ENCODE peak calls at places on chromosomes 4 and X, in nine cellular contexts. One of them, this sample, is unnamed.

GRCh38 chrX:111348363-111348927 is 63.5 kb downstream of the DCX start:
- DNase-seq in kidney epithelial cell: no peak
- DNase-seq in epithelial cell of esophagus: no peak
- DNase-seq in tibial nerve: peak; percentile 11
- DNase-seq in stomach: no peak
- DNase-seq in prostate gland: no peak
- DNase-seq in NB4: no peak
- DNase-seq in AG10803: no peak
- DNase-seq in cardiac muscle cell: no peak
- DNase-seq in this sample: no peak

GRCh38 chrX:18119856-18120255 is 100.8 kb downstream of the BEND2 start:
- DNase-seq in kidney epithelial cell: no peak
- DNase-seq in epithelial cell of esophagus: no peak
- DNase-seq in tibial nerve: no peak
- DNase-seq in stomach: no peak
- DNase-seq in prostate gland: no peak
- DNase-seq in NB4: no peak
- DNase-seq in AG10803: no peak
- DNase-seq in cardiac muscle cell: no peak
- DNase-seq in this sample: no peak

GRCh38 chr4:85153221-85153620 is 186.7 kb upstream of the WDFY3 start:
- DNase-seq in kidney epithelial cell: no peak
- DNase-seq in epithelial cell of esophagus: peak; percentile 36
- DNase-seq in tibial nerve: no peak
- DNase-seq in stomach: no peak
- DNase-seq in prostate gland: no peak
- DNase-seq in NB4: no peak
- DNase-seq in AG10803: no peak
- DNase-seq in cardiac muscle cell: peak; percentile 35
- DNase-seq in this sample: peak; percentile 17

GRCh38 chr4:145066063-145066501 is 31.9 kb downstream of the ANAPC10 start:
- DNase-seq in kidney epithelial cell: no peak
- DNase-seq in epithelial cell of esophagus: no peak
- DNase-seq in tibial nerve: no peak
- DNase-seq in stomach: no peak
- DNase-seq in prostate gland: no peak
- DNase-seq in NB4: peak; percentile 12
- DNase-seq in AG10803: no peak
- DNase-seq in cardiac muscle cell: no peak
- DNase-seq in this sample: no peak

GRCh38 chr4:165461176-165461835 is 82.5 kb downstream of the CPE start:
- DNase-seq in kidney epithelial cell: no peak
- DNase-seq in epithelial cell of esophagus: peak; percentile 48
- DNase-seq in tibial nerve: no peak
- DNase-seq in stomach: no peak
- DNase-seq in prostate gland: no peak
- DNase-seq in NB4: no peak
- DNase-seq in AG10803: peak; percentile 95
- DNase-seq in cardiac muscle cell: peak; percentile 89
- DNase-seq in this sample: no peak

GRCh38 chr4:182969651-182970279 is 52.6 kb upstream of the DCTD start:
- DNase-seq in kidney epithelial cell: no peak
- DNase-seq in epithelial cell of esophagus: peak; percentile 18
- DNase-seq in tibial nerve: no peak
- DNase-seq in stomach: no peak
- DNase-seq in prostate gland: no peak
- DNase-seq in NB4: peak; percentile 90
- DNase-seq in AG10803: no peak
- DNase-seq in cardiac muscle cell: no peak
- DNase-seq in this sample: no peak

GRCh38 chr4:186693159-186693815 is 30.4 kb downstream of the FAT1 start:
- DNase-seq in kidney epithelial cell: no peak
- DNase-seq in epithelial cell of esophagus: peak; percentile 93
- DNase-seq in tibial nerve: peak; percentile 79
- DNase-seq in stomach: peak; percentile 76
- DNase-seq in prostate gland: no peak
- DNase-seq in NB4: no peak
- DNase-seq in AG10803: peak; percentile 94
- DNase-seq in cardiac muscle cell: peak; percentile 86
- DNase-seq in this sample: peak; percentile 52

GRCh38 chrX:48676893-48677270 is 6.7 kb upstream of the WAS start:
- DNase-seq in kidney epithelial cell: no peak
- DNase-seq in epithelial cell of esophagus: peak; percentile 4
- DNase-seq in tibial nerve: no peak
- DNase-seq in stomach: no peak
- DNase-seq in prostate gland: no peak
- DNase-seq in NB4: no peak
- DNase-seq in AG10803: no peak
- DNase-seq in cardiac muscle cell: no peak
- DNase-seq in this sample: no peak

DNA sequence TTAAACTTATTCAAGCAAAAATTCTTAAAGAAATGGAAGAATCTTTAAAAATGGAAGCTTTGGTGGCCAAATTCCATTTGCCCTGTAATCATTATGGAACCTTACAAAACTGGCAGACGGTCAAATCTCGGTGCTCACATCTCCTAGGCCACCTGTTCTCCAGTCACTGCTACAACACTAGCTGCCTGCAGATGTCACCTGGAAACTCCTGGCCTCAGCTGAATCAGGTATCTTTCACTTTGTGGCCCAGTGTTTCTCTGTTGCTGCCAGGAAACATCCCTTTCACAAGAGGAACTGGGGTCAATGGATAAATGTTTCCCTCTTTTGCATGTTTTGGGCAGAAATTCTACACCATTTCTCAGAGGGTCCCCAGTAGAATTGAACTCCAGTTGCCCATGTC is 4.2 kb upstream of the CXCL3 start:
- DNase-seq in kidney epithelial cell: no peak
- DNase-seq in epithelial cell of esophagus: no peak
- DNase-seq in tibial nerve: no peak
- DNase-seq in stomach: peak; percentile 34
- DNase-seq in prostate gland: no peak
- DNase-seq in NB4: no peak
- DNase-seq in AG10803: no peak
- DNase-seq in cardiac muscle cell: no peak
- DNase-seq in this sample: no peak
- TF ChIP-seq CTCF in kidney epithelial cell: no peak
- TF ChIP-seq CTCF in epithelial cell of esophagus: peak; percentile 32
- TF ChIP-seq CTCF in tibial nerve: no peak
- TF ChIP-seq CTCF in stomach: no peak
- TF ChIP-seq CTCF in prostate gland: no peak
- TF ChIP-seq CTCF in NB4: no peak
- TF ChIP-seq CTCF in AG10803: no peak
- TF ChIP-seq CTCF in cardiac muscle cell: no peak
- TF ChIP-seq CTCF in this sample: no peak

DNA sequence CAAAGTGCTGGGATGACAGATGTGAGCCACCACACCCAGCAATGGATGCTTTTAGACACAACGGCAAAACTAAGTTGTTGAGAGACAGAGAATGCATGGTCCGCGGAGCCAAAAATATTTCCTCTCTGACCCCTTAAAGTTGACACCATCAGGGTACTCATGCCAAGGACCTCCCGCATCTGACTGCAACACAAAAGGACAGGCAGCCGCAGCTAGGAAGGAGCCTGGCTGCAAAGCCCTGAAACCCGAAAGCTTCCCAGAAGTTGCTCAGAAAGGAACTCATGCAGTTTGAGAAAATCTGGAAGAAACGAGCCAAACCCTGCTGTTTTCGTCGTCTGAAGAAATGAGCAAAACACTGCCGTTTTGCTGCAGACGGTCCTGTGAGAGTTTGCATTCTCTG is 16.5 kb downstream of the DHRSX start:
- DNase-seq in kidney epithelial cell: no peak
- DNase-seq in epithelial cell of esophagus: no peak
- DNase-seq in tibial nerve: no peak
- DNase-seq in stomach: no peak
- DNase-seq in prostate gland: no peak
- DNase-seq in NB4: no peak
- DNase-seq in AG10803: peak; percentile 31
- DNase-seq in cardiac muscle cell: peak; percentile 51
- DNase-seq in this sample: no peak
- H3K4me3 ChIP-seq in kidney epithelial cell: no peak overlapping the region
- H3K4me3 ChIP-seq in epithelial cell of esophagus: no peak overlapping the region
- H3K4me3 ChIP-seq in tibial nerve: peak overlapping the region; percentile 35
- H3K4me3 ChIP-seq in stomach: no peak overlapping the region
- H3K4me3 ChIP-seq in prostate gland: no peak overlapping the region
- H3K4me3 ChIP-seq in NB4: no peak overlapping the region
- H3K4me3 ChIP-seq in AG10803: peak overlapping the region; percentile 51
- H3K4me3 ChIP-seq in cardiac muscle cell: no peak overlapping the region
- H3K4me3 ChIP-seq in this sample: no peak overlapping the region

GRCh38 chrX:131762802-131763234 is 218.9 kb downstream of the OR13H1 start:
- DNase-seq in kidney epithelial cell: no peak
- DNase-seq in epithelial cell of esophagus: no peak
- DNase-seq in tibial nerve: no peak
- DNase-seq in stomach: peak; percentile 48
- DNase-seq in prostate gland: no peak
- DNase-seq in NB4: no peak
- DNase-seq in AG10803: peak; percentile 5
- DNase-seq in cardiac muscle cell: no peak
- DNase-seq in this sample: no peak
- TF ChIP-seq CTCF in kidney epithelial cell: peak; percentile 19
- TF ChIP-seq CTCF in epithelial cell of esophagus: no peak
- TF ChIP-seq CTCF in tibial nerve: no peak
- TF ChIP-seq CTCF in stomach: peak; percentile 50
- TF ChIP-seq CTCF in prostate gland: no peak
- TF ChIP-seq CTCF in NB4: no peak
- TF ChIP-seq CTCF in AG10803: no peak
- TF ChIP-seq CTCF in cardiac muscle cell: no peak
- TF ChIP-seq CTCF in this sample: no peak

GRCh38 chrX:14508025-14508690 is 21.2 kb upstream of the GLRA2 start:
- DNase-seq in kidney epithelial cell: no peak
- DNase-seq in epithelial cell of esophagus: peak; percentile 54
- DNase-seq in tibial nerve: no peak
- DNase-seq in stomach: no peak
- DNase-seq in prostate gland: no peak
- DNase-seq in NB4: no peak
- DNase-seq in AG10803: no peak
- DNase-seq in cardiac muscle cell: no peak
- DNase-seq in this sample: no peak
- H3K4me3 ChIP-seq in kidney epithelial cell: no peak overlapping the region
- H3K4me3 ChIP-seq in epithelial cell of esophagus: no peak overlapping the region
- H3K4me3 ChIP-seq in tibial nerve: no peak overlapping the region
- H3K4me3 ChIP-seq in stomach: no peak overlapping the region
- H3K4me3 ChIP-seq in prostate gland: no peak overlapping the region
- H3K4me3 ChIP-seq in NB4: no peak overlapping the region
- H3K4me3 ChIP-seq in AG10803: no peak overlapping the region
- H3K4me3 ChIP-seq in cardiac muscle cell: no peak overlapping the region
- H3K4me3 ChIP-seq in this sample: no peak overlapping the region

GRCh38 chr4:59247032-59247431 is 1953.1 kb upstream of the ADGRL3 start:
- DNase-seq in kidney epithelial cell: no peak
- DNase-seq in epithelial cell of esophagus: peak; percentile 1
- DNase-seq in tibial nerve: no peak
- DNase-seq in stomach: no peak
- DNase-seq in prostate gland: no peak
- DNase-seq in NB4: peak; percentile 3
- DNase-seq in AG10803: no peak
- DNase-seq in cardiac muscle cell: no peak
- DNase-seq in this sample: no peak
- TF ChIP-seq CTCF in kidney epithelial cell: peak; percentile 38
- TF ChIP-seq CTCF in epithelial cell of esophagus: peak; percentile 24
- TF ChIP-seq CTCF in tibial nerve: no peak
- TF ChIP-seq CTCF in stomach: no peak
- TF ChIP-seq CTCF in prostate gland: no peak
- TF ChIP-seq CTCF in NB4: peak; percentile 24
- TF ChIP-seq CTCF in AG10803: no peak
- TF ChIP-seq CTCF in cardiac muscle cell: no peak
- TF ChIP-seq CTCF in this sample: no peak

DNA sequence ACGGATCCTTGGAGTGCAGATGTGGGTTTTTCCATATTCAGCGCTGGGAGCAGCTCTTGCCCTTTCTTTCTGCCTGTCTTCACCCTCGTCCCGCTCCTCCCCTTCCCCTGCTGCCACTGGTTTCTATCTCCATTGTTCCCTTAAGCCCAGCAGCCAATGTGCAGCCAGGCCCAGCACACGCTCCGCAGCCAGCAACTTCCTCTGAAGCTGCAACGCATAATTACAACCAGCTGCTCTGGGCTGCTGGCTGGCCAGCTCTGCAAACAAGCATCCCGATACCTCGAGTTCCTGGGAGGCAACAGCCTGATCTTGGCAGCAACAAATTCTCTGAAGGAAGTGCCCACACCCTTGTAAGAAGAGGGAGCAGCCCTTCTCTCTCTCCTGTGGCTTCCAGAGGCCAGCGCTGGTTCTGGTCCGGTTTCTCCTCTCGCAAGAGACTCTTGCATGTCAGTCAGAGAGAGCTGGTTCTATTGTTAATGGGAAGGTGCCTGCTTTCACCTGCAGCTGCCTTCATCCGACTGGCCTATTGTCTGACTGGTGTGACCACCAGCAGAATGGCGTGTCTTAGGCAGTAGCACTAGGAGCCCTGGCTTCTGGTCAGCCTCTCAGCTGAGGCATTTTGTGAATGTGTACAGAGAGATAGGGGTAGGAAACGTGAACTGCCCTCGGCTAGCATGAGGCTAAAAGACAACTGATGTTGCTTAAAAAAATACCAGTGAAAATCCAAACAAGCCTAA is 83.8 kb upstream of the MAML3 start:
- DNase-seq in kidney epithelial cell: no peak
- DNase-seq in epithelial cell of esophagus: peak; percentile 43
- DNase-seq in tibial nerve: peak; percentile 64
- DNase-seq in stomach: peak; percentile 70
- DNase-seq in prostate gland: peak; percentile 50
- DNase-seq in NB4: peak; percentile 83
- DNase-seq in AG10803: peak; percentile 99
- DNase-seq in cardiac muscle cell: peak; percentile 98
- DNase-seq in this sample: peak; percentile 96
- H3K4me3 ChIP-seq in kidney epithelial cell: no peak overlapping the region
- H3K4me3 ChIP-seq in epithelial cell of esophagus: no peak overlapping the region
- H3K4me3 ChIP-seq in tibial nerve: peak overlapping the region; percentile 4
- H3K4me3 ChIP-seq in stomach: peak overlapping the region; percentile 2
- H3K4me3 ChIP-seq in prostate gland: no peak overlapping the region
- H3K4me3 ChIP-seq in NB4: peak overlapping the region; percentile 14
- H3K4me3 ChIP-seq in AG10803: peak overlapping the region; percentile 47
- H3K4me3 ChIP-seq in cardiac muscle cell: no peak overlapping the region
- H3K4me3 ChIP-seq in this sample: peak overlapping the region; percentile 31

DNA sequence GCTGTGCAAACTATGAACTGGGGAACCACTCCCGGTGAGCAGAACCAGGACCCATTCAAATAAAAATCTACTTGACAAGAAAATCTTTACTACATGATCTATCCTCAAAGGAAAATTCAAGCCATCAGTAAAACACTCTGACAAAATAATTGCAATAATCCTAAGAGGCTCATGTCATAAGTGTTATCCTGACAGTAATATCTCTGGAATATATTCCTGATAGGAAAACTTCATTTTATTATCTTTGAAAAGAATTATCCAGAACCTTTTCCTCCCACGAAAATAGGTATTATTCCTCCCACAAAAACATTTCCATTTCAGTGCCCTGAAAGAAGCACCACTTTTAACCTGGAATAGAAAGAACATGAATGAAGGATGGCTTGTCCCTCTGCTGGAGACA is 357.7 kb upstream of the PCDH7 start:
- DNase-seq in kidney epithelial cell: no peak
- DNase-seq in epithelial cell of esophagus: no peak
- DNase-seq in tibial nerve: no peak
- DNase-seq in stomach: no peak
- DNase-seq in prostate gland: no peak
- DNase-seq in NB4: no peak
- DNase-seq in AG10803: no peak
- DNase-seq in cardiac muscle cell: no peak
- DNase-seq in this sample: no peak
- TF ChIP-seq CTCF in kidney epithelial cell: no peak
- TF ChIP-seq CTCF in epithelial cell of esophagus: no peak
- TF ChIP-seq CTCF in tibial nerve: no peak
- TF ChIP-seq CTCF in stomach: no peak
- TF ChIP-seq CTCF in prostate gland: no peak
- TF ChIP-seq CTCF in NB4: no peak
- TF ChIP-seq CTCF in AG10803: no peak
- TF ChIP-seq CTCF in cardiac muscle cell: no peak
- TF ChIP-seq CTCF in this sample: no peak

This sample was measured in HFF-Myc.